ENCODE peak calls at places on chromosomes 7 and 10, in five cellular contexts. V is GM13976, U is progenitor cell of endocrine pancreas, P is kidney epithelial cell, M is fibroblast of lung. G is an unnamed sample.

GRCh38 chr10:111593578-111593977 is 516.7 kb downstream of the ADRA2A start:
- DNase-seq in U (no peak), P (no peak), V (no peak), M (no peak), G (no peak)

GRCh38 chr7:158240801-158241200 is 346.8 kb downstream of the PTPRN2 start:
- DNase-seq in M (no peak), P (no peak), U (no peak), V (peak), G (no peak)

GRCh38 chr7:135322571-135323340 is 89.1 kb downstream of the STRA8 start:
- DNase-seq in M (no peak), P (no peak), U (no peak), V (no peak), G (no peak)

GRCh38 chr10:71974489-71975011 is 10.4 kb downstream of the CHST3 start:
- DNase-seq in M (peak), V (peak), U (no peak), P (no peak), G (no peak)

GRCh38 chr10:80414126-80414898 is 6.0 kb downstream of the PRXL2A start:
- DNase-seq in P (no peak), V (no peak), U (no peak), M (no peak), G (no peak)

GRCh38 chr7:130146693-130147520 is 58.3 kb downstream of the TMEM209 start:
- DNase-seq in V (no peak), U (no peak), P (no peak), M (no peak), G (no peak)

GRCh38 chr7:50068026-50068425 is 25.0 kb downstream of the ZPBP start:
- DNase-seq in P (peak), V (no peak), U (no peak), M (peak), G (no peak)

GRCh38 chr10:98919899-98920298 is 315.8 kb downstream of the HPSE2 start:
- DNase-seq in P (no peak), M (no peak), U (no peak), V (no peak), G (no peak)

GRCh38 chr7:5428470-5429252 is 5.0 kb upstream of the TNRC18 start:
- DNase-seq in M (peak), V (no peak), U (peak), P (no peak), G (no peak)

GRCh38 chr7:7946486-7946885 is 22.1 kb upstream of the GLCCI1 start:
- DNase-seq in M (no peak), V (no peak), U (no peak), P (no peak), G (no peak)

GRCh38 chr7:75984130-75985008 is 10.0 kb downstream of the TMEM120A start:
- DNase-seq in U (no peak), M (no peak), P (no peak), V (no peak), G (no peak)

GRCh38 chr7:80542398-80542797 is 30.5 kb upstream of the GNAT3 start:
- DNase-seq in M (peak), V (no peak), U (no peak), P (peak), G (no peak)

GRCh38 chr7:105581066-105581811 is at the start of gene EFCAB10:
- DNase-seq in M (peak), V (peak), U (peak), P (peak), G (peak)
- TF ChIP-seq CTCF in M (peak), V (no peak), U (peak), P (peak), G (peak)

DNA sequence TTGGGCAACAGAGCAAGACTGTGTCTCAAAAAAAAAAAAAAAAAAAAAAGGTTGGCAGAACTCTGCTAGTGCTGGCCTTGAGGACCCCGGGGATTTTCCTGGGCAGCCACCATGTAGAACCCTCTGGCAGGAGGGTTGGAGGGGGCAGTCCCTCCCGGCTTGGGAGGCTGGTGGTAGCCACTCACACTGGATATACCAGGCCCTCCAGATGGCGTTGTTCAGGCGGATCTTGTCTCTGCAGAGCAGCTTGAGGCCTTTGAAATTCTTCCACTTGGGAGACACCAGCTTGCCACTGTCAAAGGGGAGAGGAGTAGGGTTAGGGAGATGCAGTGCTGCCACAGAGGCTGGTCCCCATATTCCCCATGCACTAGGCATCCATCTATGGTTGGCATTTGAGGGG is 8.4 kb downstream of the MLXIPL start:
- DNase-seq in V (no peak), P (no peak), M (no peak), U (no peak), G (no peak)
- TF ChIP-seq CTCF in V (no peak), P (peak), M (peak), U (no peak), G (no peak)

GRCh38 chr7:97818066-97818663 is 54.0 kb downstream of the ASNS start:
- DNase-seq in M (no peak), U (no peak), V (no peak), P (no peak), G (no peak)

GRCh38 chr7:97819161-97819560 is 53.0 kb downstream of the ASNS start:
- DNase-seq in U (no peak), V (no peak), M (no peak), P (no peak), G (no peak)
- TF ChIP-seq CTCF in U (no peak), V (no peak), M (no peak), P (no peak), G (peak)

GRCh38 chr10:21125471-21126228 is 228.5 kb upstream of the NEBL start:
- DNase-seq in U (no peak), P (no peak), M (no peak), V (no peak), G (no peak)

GRCh38 chr10:21122907-21123306 is 225.8 kb upstream of the NEBL start:
- DNase-seq in M (no peak), V (no peak), U (no peak), P (no peak), G (no peak)
- TF ChIP-seq CTCF in M (no peak), V (no peak), U (no peak), P (no peak), G (no peak)

GRCh38 chr7:46129831-46130230 is 208.8 kb upstream of the IGFBP3 start:
- DNase-seq in U (no peak), V (no peak), M (no peak), P (no peak), G (no peak)
- TF ChIP-seq CTCF in U (no peak), V (no peak), M (no peak), P (no peak), G (no peak)

DNA sequence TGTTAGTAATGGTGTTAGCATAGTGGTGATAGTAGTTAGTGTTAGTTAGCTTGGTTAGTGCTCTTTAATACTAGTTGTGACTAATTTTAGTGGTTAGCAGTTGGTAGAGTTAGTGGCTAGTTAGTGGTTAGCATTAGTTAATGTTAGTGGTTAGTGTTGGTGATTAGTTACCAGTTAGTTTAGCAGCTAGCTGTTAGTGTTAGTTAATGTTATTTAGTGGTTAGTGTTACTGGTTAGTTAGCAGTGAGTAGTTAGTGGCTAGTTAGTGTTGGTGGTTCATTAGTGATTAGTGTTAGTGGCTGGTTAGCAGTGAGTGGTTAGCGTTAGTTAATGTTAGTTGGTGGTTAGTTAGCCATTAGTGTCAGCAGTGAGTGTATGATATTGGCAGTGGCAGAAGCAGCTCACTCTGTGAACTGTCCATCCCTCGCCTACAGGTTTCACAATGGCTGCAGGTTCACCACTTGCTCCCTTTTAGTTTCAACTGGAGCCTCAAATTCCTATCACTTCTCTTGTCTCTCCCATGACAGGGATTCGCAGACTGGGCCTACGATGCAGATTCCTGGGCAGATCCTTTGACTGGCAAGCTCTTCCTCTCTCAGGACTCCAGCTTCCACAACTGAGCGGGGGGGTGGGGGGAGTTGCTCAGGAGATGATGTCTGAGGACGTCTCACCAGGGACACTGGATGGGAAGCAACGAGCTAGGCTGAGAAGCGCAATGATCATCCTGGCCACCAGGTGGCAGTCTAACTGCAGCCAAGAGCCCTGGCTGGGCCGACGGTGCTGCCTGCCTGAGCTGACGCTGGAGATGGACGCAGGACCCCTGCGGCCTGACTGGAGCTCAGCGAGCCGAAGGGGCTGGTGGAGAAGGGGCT is 19.5 kb downstream of the GHRHR start:
- DNase-seq in U (peak), P (peak), M (peak), V (peak), G (peak)
- TF ChIP-seq CTCF in U (peak), P (peak), M (peak), V (peak), G (peak)